ENCODE peak calls at places on chromosome 4, in seven cellular contexts. A is lung; R is stromal cell of bone marrow; U is retinal pigment epithelial cell; P is stimulated activated CD4-positive, alpha-beta T cell treated with anti-CD3 and anti-CD28 coated beads, Interleukin-12 subunit alpha, Interleukin-12 subunit beta, amount 100 ng/mL, for 24 hours; D is progenitor cell of endocrine pancreas; G is NCI-H1105. J is an unnamed sample.
A peak's percentile ranks its signal among the peaks of the same experiment; 100 is the strongest.

GRCh38 chr4:148089624-148090023 is 352.6 kb downstream of the NR3C2 start:
- DNase-seq in A (no peak), R (no peak), U (no peak), P (no peak), D (no peak), G (no peak), J (no peak)

GRCh38 chr4:110472583-110473329 is 3.2 kb upstream of the ENPEP start:
- DNase-seq in A (no peak), R (no peak), U (no peak), P (no peak), D (no peak), G (no peak), J (no peak)

GRCh38 chr4:8828869-8829268 is 42.8 kb downstream of the HMX1 start:
- DNase-seq in A (no peak), R (no peak), U (no peak), P (no peak), D (peak; percentile 5), G (no peak), J (no peak)

GRCh38 chr4:146252941-146253340 is 38.6 kb downstream of the REELD1 start:
- DNase-seq in A (no peak), R (no peak), U (no peak), P (no peak), D (no peak), G (no peak), J (no peak)

GRCh38 chr4:57040510-57040909 is 61.8 kb downstream of the POLR2B start:
- DNase-seq in A (no peak), R (no peak), U (no peak), P (no peak), D (no peak), G (no peak), J (no peak)

GRCh38 chr4:3745886-3746656 is 20.1 kb upstream of the ADRA2C start:
- DNase-seq in A (no peak), R (no peak), U (no peak), P (no peak), D (no peak), G (no peak), J (no peak)

GRCh38 chr4:39230462-39230861 is 48.1 kb downstream of the WDR19 start:
- DNase-seq in A (no peak), R (no peak), U (no peak), P (no peak), D (no peak), G (no peak), J (no peak)

GRCh38 chr4:120232050-120232449 is 165.4 kb upstream of the MAD2L1 start:
- DNase-seq in A (no peak), R (no peak), U (no peak), P (no peak), D (no peak), G (no peak), J (no peak)

GRCh38 chr4:186904104-186904503 is 180.4 kb upstream of the FAT1 start:
- DNase-seq in A (no peak), R (peak; percentile 88), U (no peak), P (no peak), D (no peak), G (no peak), J (no peak)

GRCh38 chr4:87896020-87896621 is 63.4 kb downstream of the MEPE start:
- DNase-seq in A (peak; percentile 38), R (peak; percentile 81), U (peak; percentile 39), P (peak; percentile 20), D (no peak), G (no peak), J (no peak)

J was measured in sigmoid colon.